ENCODE peak calls at places on chromosomes 4 and X, in nine cellular contexts. Z is heart right ventricle, R is tibial nerve, A is ovary, M is lower leg skin, O is body of pancreas, V is suprapubic skin, K is fibroblast of lung, D is A549. Y is an unnamed sample.

GRCh38 chrX:10486373-10486772 is 134.0 kb downstream of the MID1 start:
- DNase-seq in Z (no peak), R (peak; percentile 9), A (no peak), M (no peak), O (no peak), V (no peak), K (peak; percentile 81), D (peak; percentile 38), Y (no peak)

GRCh38 chr4:141417387-141417786 is 196.7 kb downstream of the ZNF330 start:
- DNase-seq in Z (no peak), R (no peak), A (no peak), M (no peak), O (no peak), V (no peak), K (peak; percentile 76), D (no peak), Y (no peak)

GRCh38 chr4:31366041-31366440 is 645.9 kb downstream of the PCDH7 start:
- DNase-seq in Z (no peak), R (no peak), A (no peak), M (no peak), O (no peak), V (no peak), K (peak; percentile 67), D (no peak), Y (no peak)

GRCh38 chr4:173519130-173520101 is 10.6 kb downstream of the HAND2 start:
- DNase-seq in Z (peak; percentile 65), R (no peak), A (no peak), M (peak; percentile 75), O (no peak), V (no peak), K (no peak), D (no peak), Y (no peak)

GRCh38 chr4:89172865-89173264 is 61.5 kb downstream of the TIGD2 start:
- DNase-seq in Z (no peak), R (no peak), A (no peak), M (no peak), O (no peak), V (no peak), K (no peak), D (peak; percentile 4), Y (no peak)

GRCh38 chr4:20944961-20945360 is 244.7 kb downstream of the PACRGL start:
- DNase-seq in Z (no peak), R (no peak), A (no peak), M (no peak), O (no peak), V (no peak), K (no peak), D (no peak), Y (no peak)

GRCh38 chr4:161457906-161458305 is 705.9 kb downstream of the FSTL5 start:
- DNase-seq in Z (no peak), R (no peak), A (no peak), M (no peak), O (no peak), V (no peak), K (no peak), D (no peak), Y (no peak)

GRCh38 chrX:290476-291166 is 9.4 kb downstream of the PLCXD1 start:
- DNase-seq in Z (no peak), R (no peak), A (no peak), M (peak; percentile 75), O (no peak), V (peak; percentile 73), K (no peak), D (no peak), Y (no peak)

GRCh38 chr4:150080335-150080734 is 2.1 kb downstream of the DCLK2 start:
- DNase-seq in Z (no peak), R (no peak), A (no peak), M (no peak), O (no peak), V (no peak), K (peak; percentile 57), D (no peak), Y (no peak)

GRCh38 chr4:150078041-150078995 is at the start of gene DCLK2:
- DNase-seq in Z (peak; percentile 88), R (peak; percentile 24), A (peak; percentile 92), M (peak; percentile 94), O (peak; percentile 80), V (peak; percentile 82), K (peak; percentile 95), D (peak; percentile 75), Y (peak; percentile 65)

GRCh38 chr4:150082241-150082640 is 4.0 kb downstream of the DCLK2 start:
- DNase-seq in Z (no peak), R (no peak), A (no peak), M (no peak), O (peak; percentile 30), V (no peak), K (no peak), D (no peak), Y (peak; percentile 65)

GRCh38 chr4:150080875-150081274 is 2.6 kb downstream of the DCLK2 start:
- DNase-seq in Z (no peak), R (no peak), A (no peak), M (no peak), O (peak; percentile 13), V (no peak), K (no peak), D (peak; percentile 38), Y (no peak)

DNA sequence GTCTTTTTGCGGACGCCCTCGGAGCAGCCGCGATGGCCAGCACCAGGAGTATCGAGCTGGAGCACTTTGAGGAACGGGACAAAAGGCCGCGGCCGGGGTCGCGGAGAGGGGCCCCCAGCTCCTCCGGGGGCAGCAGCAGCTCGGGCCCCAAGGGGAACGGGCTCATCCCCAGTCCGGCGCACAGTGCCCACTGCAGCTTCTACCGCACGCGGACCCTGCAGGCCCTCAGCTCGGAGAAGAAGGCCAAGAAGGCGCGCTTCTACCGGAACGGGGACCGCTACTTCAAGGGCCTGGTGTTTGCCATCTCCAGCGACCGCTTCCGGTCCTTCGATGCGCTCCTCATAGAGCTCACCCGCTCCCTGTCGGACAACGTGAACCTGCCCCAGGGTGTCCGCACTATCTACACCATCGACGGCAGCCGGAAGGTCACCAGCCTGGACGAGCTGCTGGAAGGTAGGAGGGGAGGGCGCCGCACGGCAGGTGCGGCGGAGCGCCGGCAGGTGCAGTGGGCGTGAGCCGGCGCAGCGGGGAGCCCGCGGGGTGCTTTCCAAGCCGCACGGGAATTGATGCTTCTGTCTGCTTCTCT is 844 bp downstream of the DCLK2 start:
- DNase-seq in Z (peak; percentile 34), R (peak; percentile 10), A (peak; percentile 55), M (peak; percentile 85), O (peak; percentile 61), V (no peak), K (peak; percentile 52), D (peak; percentile 69), Y (peak; percentile 59)
- TF ChIP-seq CTCF in Z (no peak), R (no peak), A (no peak), M (no peak), O (peak; percentile 19), V (no peak), K (no peak), D (peak; percentile 10), Y (no peak)

GRCh38 chrX:145919400-145919799 is 101.8 kb downstream of the SLITRK2 start:
- DNase-seq in Z (no peak), R (no peak), A (no peak), M (no peak), O (no peak), V (no peak), K (no peak), D (no peak), Y (no peak)

GRCh38 chrX:145923376-145923775 is 105.7 kb downstream of the SLITRK2 start:
- DNase-seq in Z (no peak), R (no peak), A (no peak), M (no peak), O (no peak), V (no peak), K (no peak), D (no peak), Y (no peak)
- TF ChIP-seq CTCF in Z (no peak), R (no peak), A (no peak), M (no peak), O (no peak), V (no peak), K (no peak), D (no peak), Y (no peak)

GRCh38 chr4:153520871-153521329 is 54.7 kb downstream of the TMEM131L start:
- DNase-seq in Z (no peak), R (no peak), A (no peak), M (peak; percentile 68), O (peak; percentile 30), V (no peak), K (no peak), D (no peak), Y (peak; percentile 36)

GRCh38 chr4:153522800-153523089 is 56.6 kb downstream of the TMEM131L start:
- DNase-seq in Z (no peak), R (no peak), A (no peak), M (no peak), O (no peak), V (no peak), K (no peak), D (no peak), Y (peak; percentile 54)

GRCh38 chr4:153521995-153522799 is 56.0 kb downstream of the TMEM131L start:
- DNase-seq in Z (no peak), R (no peak), A (no peak), M (no peak), O (no peak), V (no peak), K (no peak), D (no peak), Y (no peak)

GRCh38 chr4:153520227-153520626 is 54.1 kb downstream of the TMEM131L start:
- DNase-seq in Z (no peak), R (no peak), A (no peak), M (no peak), O (no peak), V (no peak), K (no peak), D (no peak), Y (no peak)

DNA sequence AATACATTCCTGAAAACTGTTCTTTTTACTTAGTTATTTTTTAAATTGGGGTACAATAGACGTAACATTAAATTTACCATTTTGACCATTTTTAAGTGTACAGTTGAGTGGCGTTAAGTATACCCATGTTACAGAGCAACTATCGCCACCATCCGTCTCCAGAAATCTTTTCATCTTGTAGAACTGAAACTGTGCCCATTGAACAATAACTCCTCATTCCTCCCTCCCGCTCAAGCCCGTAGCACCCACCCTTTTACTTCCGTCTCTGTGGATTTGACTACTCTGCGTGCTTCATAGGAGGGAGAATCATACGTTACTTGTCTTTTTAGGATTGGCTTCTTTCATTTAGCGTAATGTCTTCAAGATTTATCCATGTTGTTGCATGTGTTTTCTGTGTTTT is 55.3 kb downstream of the TMEM131L start:
- DNase-seq in Z (no peak), R (no peak), A (no peak), M (no peak), O (no peak), V (no peak), K (no peak), D (no peak), Y (no peak)
- TF ChIP-seq CTCF in Z (no peak), R (no peak), A (no peak), M (no peak), O (no peak), V (no peak), K (no peak), D (no peak), Y (no peak)

GRCh38 chrX:36869457-36869856 is 138.7 kb upstream of the FAM47C start:
- DNase-seq in Z (no peak), R (no peak), A (no peak), M (no peak), O (no peak), V (no peak), K (no peak), D (no peak), Y (no peak)

GRCh38 chrX:36868592-36868991 is 139.6 kb upstream of the FAM47C start:
- DNase-seq in Z (no peak), R (no peak), A (no peak), M (no peak), O (no peak), V (no peak), K (no peak), D (no peak), Y (no peak)

DNA sequence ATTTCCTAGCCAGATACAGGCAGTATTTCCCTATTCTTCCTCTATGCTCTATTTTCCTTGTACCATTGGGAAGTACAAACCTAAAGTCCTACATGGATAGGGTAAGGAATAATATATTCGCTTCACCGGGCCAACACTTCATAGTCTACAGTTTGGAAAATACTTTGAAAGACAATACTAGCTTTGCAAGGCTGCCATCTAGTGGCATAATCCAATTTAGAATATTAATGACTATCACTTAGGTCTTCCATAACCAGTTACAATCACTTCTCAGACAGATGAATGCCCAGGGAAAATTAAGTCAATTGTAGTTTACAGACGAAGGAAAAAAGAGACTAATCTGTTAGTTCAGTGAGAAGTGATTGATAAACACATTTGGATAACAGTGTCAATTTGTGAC is 141.0 kb upstream of the FAM47C start:
- DNase-seq in Z (no peak), R (peak; percentile 16), A (no peak), M (no peak), O (no peak), V (no peak), K (peak; percentile 2), D (peak; percentile 19), Y (peak; percentile 1)
- TF ChIP-seq CTCF in Z (peak; percentile 59), R (no peak), A (no peak), M (no peak), O (peak; percentile 25), V (peak; percentile 17), K (peak; percentile 31), D (peak; percentile 54), Y (peak; percentile 41)

Y was measured in GM13976.